ENCODE peak calls at places on chromosomes 13 and 19, in four cellular contexts. One of them, this sample, is unnamed.

GRCh38 chr13:76338003-76338402 is 548.2 kb downstream of the KCTD12 start:
- ATAC-seq in memory B cell: no peak
- ATAC-seq in right cardiac atrium: no peak
- ATAC-seq in IMR-90: no peak
- ATAC-seq in this sample: no peak

GRCh38 chr13:95456837-95457236 is 95.7 kb upstream of the CLDN10 start:
- ATAC-seq in memory B cell: no peak
- ATAC-seq in right cardiac atrium: no peak
- ATAC-seq in IMR-90: no peak
- ATAC-seq in this sample: no peak

GRCh38 chr13:40309881-40310280 is 356.6 kb downstream of the FOXO1 start:
- ATAC-seq in memory B cell: no peak
- ATAC-seq in right cardiac atrium: no peak
- ATAC-seq in IMR-90: no peak
- ATAC-seq in this sample: no peak

GRCh38 chr13:21344662-21345176 is 114.4 kb downstream of the ZDHHC20 start:
- ATAC-seq in memory B cell: peak
- ATAC-seq in right cardiac atrium: peak
- ATAC-seq in IMR-90: no peak
- ATAC-seq in this sample: peak

GRCh38 chr19:35134601-35135091 is at the start of gene LGI4:
- ATAC-seq in memory B cell: no peak
- ATAC-seq in right cardiac atrium: no peak
- ATAC-seq in IMR-90: no peak
- ATAC-seq in this sample: no peak

GRCh38 chr19:18951721-18952281 is 10.8 kb upstream of the HOMER3 start:
- ATAC-seq in memory B cell: no peak
- ATAC-seq in right cardiac atrium: no peak
- ATAC-seq in IMR-90: no peak
- ATAC-seq in this sample: no peak

GRCh38 chr13:37870489-37870845 is 895 bp upstream of the TRPC4 start:
- ATAC-seq in memory B cell: no peak
- ATAC-seq in right cardiac atrium: no peak
- ATAC-seq in IMR-90: no peak
- ATAC-seq in this sample: no peak

GRCh38 chr19:8475005-8475404 is 27.4 kb downstream of the PRAM1 start:
- ATAC-seq in memory B cell: no peak
- ATAC-seq in right cardiac atrium: no peak
- ATAC-seq in IMR-90: no peak
- ATAC-seq in this sample: no peak

GRCh38 chr19:33194527-33194883 is 375 bp downstream of the LRP3 start:
- ATAC-seq in memory B cell: no peak
- ATAC-seq in right cardiac atrium: peak
- ATAC-seq in IMR-90: peak
- ATAC-seq in this sample: no peak

GRCh38 chr19:44866672-44867071 is 20.6 kb downstream of the NECTIN2 start:
- ATAC-seq in memory B cell: no peak
- ATAC-seq in right cardiac atrium: no peak
- ATAC-seq in IMR-90: no peak
- ATAC-seq in this sample: no peak

GRCh38 chr13:27054760-27055159 is 116.9 kb downstream of the USP12 start:
- ATAC-seq in memory B cell: no peak
- ATAC-seq in right cardiac atrium: no peak
- ATAC-seq in IMR-90: no peak
- ATAC-seq in this sample: peak

GRCh38 chr19:46256855-46257254 is 27.3 kb downstream of the IGFL1 start:
- ATAC-seq in memory B cell: no peak
- ATAC-seq in right cardiac atrium: no peak
- ATAC-seq in IMR-90: peak
- ATAC-seq in this sample: no peak

GRCh38 chr13:49532593-49532992 is 36.8 kb downstream of the PHF11 start:
- ATAC-seq in memory B cell: no peak
- ATAC-seq in right cardiac atrium: peak
- ATAC-seq in IMR-90: no peak
- ATAC-seq in this sample: no peak